ENCODE peak calls at places on chromosome 16, in nine cellular contexts. Q is effector memory CD4-positive, alpha-beta T cell; H is left lung; K is HFF-Myc; O is HTR-8/SVneo; X is MCF 10A; S is T-helper 1 cell; Z is NCI-H2081 treated with DMSO at 0.1 percent for 48 hours; U is thyroid gland. Y is an unnamed sample.

GRCh38 chr16:28903344-28904042 is 21.5 kb downstream of the RABEP2 start:
- DNase-seq in Q (no peak), H (no peak), K (no peak), O (no peak), X (no peak), S (no peak), Z (no peak), U (no peak), Y (no peak)

GRCh38 chr16:79286646-79287423 is 313.7 kb downstream of the MAF start:
- DNase-seq in Q (no peak), H (peak; percentile 51), K (no peak), O (no peak), X (no peak), S (peak; percentile 62), Z (peak; percentile 49), U (peak; percentile 40), Y (no peak)

GRCh38 chr16:19868421-19868820 is 16.2 kb downstream of the GPRC5B start:
- DNase-seq in Q (no peak), H (no peak), K (no peak), O (no peak), X (no peak), S (no peak), Z (no peak), U (no peak), Y (no peak)

GRCh38 chr16:85389679-85390470 is 223.2 kb upstream of the GSE1 start:
- DNase-seq in Q (no peak), H (peak; percentile 15), K (no peak), O (no peak), X (no peak), S (no peak), Z (no peak), U (no peak), Y (no peak)

GRCh38 chr16:17070882-17071592 is 399.7 kb downstream of the XYLT1 start:
- DNase-seq in Q (peak; percentile 79), H (peak; percentile 78), K (no peak), O (no peak), X (no peak), S (peak; percentile 40), Z (no peak), U (peak; percentile 5), Y (no peak)

GRCh38 chr16:25988089-25988488 is 296.3 kb downstream of the HS3ST4 start:
- DNase-seq in Q (no peak), H (no peak), K (no peak), O (no peak), X (no peak), S (no peak), Z (no peak), U (no peak), Y (no peak)

GRCh38 chr16:58863761-58864160 is 129.6 kb upstream of the GOT2 start:
- DNase-seq in Q (no peak), H (no peak), K (no peak), O (no peak), X (no peak), S (no peak), Z (no peak), U (no peak), Y (no peak)

GRCh38 chr16:2969545-2970521 is 685 bp downstream of the PAQR4 start:
- DNase-seq in Q (peak; percentile 51), H (peak; percentile 81), K (no peak), O (peak; percentile 76), X (peak; percentile 73), S (peak; percentile 86), Z (no peak), U (peak; percentile 30), Y (no peak)

GRCh38 chr16:16120382-16121184 is 102.7 kb downstream of the ABCC6 start:
- DNase-seq in Q (no peak), H (no peak), K (no peak), O (no peak), X (no peak), S (no peak), Z (peak; percentile 62), U (peak; percentile 66), Y (no peak)

GRCh38 chr16:68626557-68626956 is 18.6 kb upstream of the CDH3 start:
- DNase-seq in Q (no peak), H (no peak), K (no peak), O (no peak), X (no peak), S (no peak), Z (no peak), U (no peak), Y (no peak)

GRCh38 chr16:49844399-49844798 is 11.5 kb downstream of the ZNF423 start:
- DNase-seq in Q (no peak), H (no peak), K (no peak), O (no peak), X (no peak), S (no peak), Z (no peak), U (no peak), Y (no peak)

GRCh38 chr16:29913514-29913913 is 12.5 kb downstream of the KCTD13 start:
- DNase-seq in Q (no peak), H (no peak), K (no peak), O (no peak), X (no peak), S (no peak), Z (no peak), U (no peak), Y (no peak)

GRCh38 chr16:20897253-20897896 is 2.8 kb downstream of the DCUN1D3 start:
- DNase-seq in Q (no peak), H (no peak), K (no peak), O (no peak), X (peak; percentile 74), S (no peak), Z (no peak), U (no peak), Y (no peak)

GRCh38 chr16:82627811-82628339 is 1.1 kb downstream of the CDH13 start:
- DNase-seq in Q (no peak), H (no peak), K (no peak), O (no peak), X (peak; percentile 88), S (no peak), Z (no peak), U (peak; percentile 13), Y (no peak)

GRCh38 chr16:50279142-50279865 is 13.0 kb downstream of the ADCY7 start:
- DNase-seq in Q (no peak), H (peak; percentile 91), K (no peak), O (no peak), X (no peak), S (no peak), Z (no peak), U (peak; percentile 36), Y (no peak)

GRCh38 chr16:80274576-80275191 is 266.1 kb upstream of the DYNLRB2 start:
- DNase-seq in Q (no peak), H (no peak), K (no peak), O (peak; percentile 68), X (peak; percentile 59), S (no peak), Z (no peak), U (no peak), Y (no peak)

GRCh38 chr16:3017806-3018506 is at the start of gene CLDN6:
- DNase-seq in Q (no peak), H (no peak), K (no peak), O (no peak), X (no peak), S (no peak), Z (no peak), U (peak; percentile 42), Y (no peak)

GRCh38 chr16:19203374-19203966 is 35.4 kb downstream of the SYT17 start:
- DNase-seq in Q (no peak), H (peak; percentile 76), K (no peak), O (no peak), X (no peak), S (no peak), Z (no peak), U (peak; percentile 75), Y (no peak)

GRCh38 chr16:68400924-68401460 is 47.3 kb downstream of the SMPD3 start:
- DNase-seq in Q (no peak), H (no peak), K (no peak), O (no peak), X (no peak), S (peak; percentile 16), Z (no peak), U (no peak), Y (no peak)

GRCh38 chr16:85908444-85908843 is 9.5 kb downstream of the IRF8 start:
- DNase-seq in Q (no peak), H (no peak), K (no peak), O (no peak), X (no peak), S (no peak), Z (no peak), U (no peak), Y (no peak)

GRCh38 chr16:4613636-4614570 is 785 bp downstream of the UBALD1 start:
- DNase-seq in Q (no peak), H (no peak), K (no peak), O (peak; percentile 37), X (peak; percentile 28), S (peak; percentile 38), Z (no peak), U (peak; percentile 37), Y (no peak)

GRCh38 chr16:83954577-83955016 is 1.6 kb downstream of the OSGIN1 start:
- DNase-seq in Q (no peak), H (peak; percentile 75), K (no peak), O (peak; percentile 59), X (peak; percentile 35), S (no peak), Z (no peak), U (peak; percentile 66), Y (no peak)

GRCh38 chr16:81597079-81597658 is 152.6 kb downstream of the CMIP start:
- DNase-seq in Q (no peak), H (no peak), K (no peak), O (no peak), X (no peak), S (no peak), Z (no peak), U (no peak), Y (no peak)

GRCh38 chr16:65842067-65842466 is 524.4 kb upstream of the CDH5 start:
- DNase-seq in Q (no peak), H (no peak), K (no peak), O (no peak), X (no peak), S (no peak), Z (no peak), U (no peak), Y (no peak)

GRCh38 chr16:27239906-27240655 is 28.5 kb downstream of the NSMCE1 start:
- DNase-seq in Q (no peak), H (peak; percentile 30), K (no peak), O (no peak), X (no peak), S (no peak), Z (no peak), U (no peak), Y (no peak)

GRCh38 chr16:11235703-11235991 is 20.4 kb downstream of the SOCS1 start:
- DNase-seq in Q (no peak), H (peak; percentile 37), K (no peak), O (no peak), X (no peak), S (no peak), Z (no peak), U (no peak), Y (no peak)

GRCh38 chr16:24717411-24717810 is 12.0 kb upstream of the TNRC6A start:
- DNase-seq in Q (no peak), H (no peak), K (no peak), O (no peak), X (no peak), S (no peak), Z (no peak), U (no peak), Y (no peak)

GRCh38 chr16:81937305-81938038 is 73.8 kb downstream of the SDR42E1 start:
- DNase-seq in Q (no peak), H (no peak), K (no peak), O (no peak), X (no peak), S (no peak), Z (no peak), U (no peak), Y (no peak)

GRCh38 chr16:66485361-66485760 is 58.3 kb downstream of the BEAN1 start:
- DNase-seq in Q (no peak), H (no peak), K (no peak), O (no peak), X (no peak), S (no peak), Z (no peak), U (no peak), Y (no peak)

GRCh38 chr16:22007159-22007508 is 777 bp upstream of the MOSMO start:
- DNase-seq in Q (no peak), H (no peak), K (no peak), O (no peak), X (no peak), S (no peak), Z (no peak), U (no peak), Y (no peak)

GRCh38 chr16:14284930-14285541 is 213.9 kb downstream of the MRTFB start:
- DNase-seq in Q (no peak), H (peak; percentile 71), K (no peak), O (peak; percentile 48), X (peak; percentile 76), S (peak; percentile 78), Z (no peak), U (no peak), Y (peak; percentile 74)

Y was measured in Panc1.